ENCODE peak calls at places on chromosomes 2 and 18, in ten cellular contexts. L is thoracic aorta, N is NB4, T is heart left ventricle, V is cardiac fibroblast, O is choroid plexus epithelial cell, D is GM10248, Y is foreskin fibroblast, U is mesothelial cell of epicardium, F is fibroblast of lung. A is an unnamed sample.

GRCh38 chr2:75320893-75321292 is 121.6 kb upstream of the TACR1 start:
- DNase-seq in N (no peak), F (no peak), V (no peak), U (no peak), L (no peak), O (no peak), T (no peak), D (no peak), Y (no peak), A (no peak)

GRCh38 chr18:48711651-48712486 is 173.0 kb downstream of the CTIF start:
- DNase-seq in O (peak), D (peak), V (peak), F (peak), L (no peak), N (peak), U (peak), T (peak), Y (peak), A (peak)

GRCh38 chr2:144234115-144234772 is 285.7 kb downstream of the ZEB2 start:
- DNase-seq in D (no peak), N (no peak), T (no peak), O (peak), F (no peak), V (no peak), Y (no peak), L (no peak), U (no peak), A (no peak)

GRCh38 chr2:88517759-88518201 is 65.3 kb upstream of the FOXI3 start:
- DNase-seq in T (no peak), L (no peak), F (no peak), Y (no peak), D (no peak), U (no peak), N (no peak), O (no peak), V (no peak), A (no peak)

GRCh38 chr2:132804045-132804444 is 134.0 kb upstream of the LYPD1 start:
- DNase-seq in U (no peak), F (peak), O (peak), T (no peak), V (peak), L (no peak), D (no peak), Y (peak), N (peak), A (peak)

GRCh38 chr18:28127763-28128737 is 48.9 kb downstream of the CDH2 start:
- DNase-seq in O (peak), N (no peak), Y (no peak), D (no peak), V (no peak), F (peak), U (no peak), L (no peak), T (no peak), A (peak)

GRCh38 chr2:217944923-217945322 is 57.9 kb downstream of the TNS1 start:
- DNase-seq in U (no peak), Y (no peak), D (no peak), F (no peak), N (no peak), T (no peak), L (no peak), V (no peak), O (no peak), A (no peak)

GRCh38 chr2:126700073-126700581 is 44.2 kb downstream of the GYPC start:
- DNase-seq in F (peak), D (no peak), O (peak), N (no peak), L (no peak), T (no peak), Y (no peak), U (peak), V (peak), A (peak)

GRCh38 chr2:190789074-190790004 is 91.3 kb upstream of the GLS start:
- DNase-seq in L (no peak), D (no peak), U (no peak), T (no peak), Y (no peak), N (no peak), F (no peak), O (no peak), V (no peak), A (no peak)

GRCh38 chr2:61485281-61485680 is 14.4 kb upstream of the USP34 start:
- DNase-seq in V (no peak), D (no peak), O (no peak), T (no peak), L (no peak), Y (no peak), F (no peak), U (no peak), N (no peak), A (no peak)

GRCh38 chr2:99861376-99861760 is 281.0 kb downstream of the AFF3 start:
- DNase-seq in O (peak), V (no peak), Y (no peak), T (no peak), D (peak), N (peak), L (no peak), F (peak), U (no peak), A (peak)

GRCh38 chr18:67410075-67410474 is 106.4 kb downstream of the DSEL start:
- DNase-seq in V (no peak), L (no peak), U (no peak), F (peak), Y (no peak), D (no peak), O (peak), N (no peak), T (no peak), A (no peak)

GRCh38 chr18:57864615-57865121 is 61.6 kb upstream of the ATP8B1 start:
- DNase-seq in T (no peak), F (no peak), U (no peak), O (no peak), Y (no peak), D (no peak), V (no peak), L (no peak), N (no peak), A (no peak)

GRCh38 chr2:227407601-227408089 is 19.9 kb upstream of the SCYGR1 start:
- DNase-seq in O (peak), U (no peak), T (peak), D (no peak), Y (peak), N (peak), L (no peak), F (no peak), V (peak), A (no peak)

GRCh38 chr2:218655751-218656150 is 3.7 kb downstream of the ZNF142 start:
- DNase-seq in U (no peak), O (no peak), D (no peak), Y (no peak), F (no peak), L (no peak), T (no peak), V (no peak), N (no peak), A (no peak)

GRCh38 chr18:46831434-46831833 is 74.6 kb upstream of the ST8SIA5 start:
- DNase-seq in N (no peak), T (no peak), F (no peak), U (no peak), L (no peak), O (no peak), V (no peak), D (no peak), Y (no peak), A (no peak)

GRCh38 chr18:46833899-46834298 is 77.0 kb upstream of the ST8SIA5 start:
- DNase-seq in T (no peak), L (no peak), N (no peak), V (no peak), Y (no peak), D (no peak), O (no peak), U (no peak), F (no peak), A (no peak)

GRCh38 chr18:46832856-46833255 is 76.0 kb upstream of the ST8SIA5 start:
- DNase-seq in D (no peak), N (no peak), T (no peak), L (no peak), V (peak), F (no peak), Y (no peak), O (no peak), U (no peak), A (peak)

GRCh38 chr18:46830633-46831032 is 73.8 kb upstream of the ST8SIA5 start:
- DNase-seq in F (no peak), L (no peak), Y (no peak), O (no peak), T (no peak), V (peak), D (no peak), U (no peak), N (no peak), A (peak)

GRCh38 chr18:46829947-46830346 is 73.1 kb upstream of the ST8SIA5 start:
- DNase-seq in T (no peak), Y (no peak), V (no peak), D (no peak), U (no peak), N (no peak), L (no peak), O (no peak), F (no peak), A (no peak)
- TF ChIP-seq CTCF in T (no peak), Y (no peak), V (no peak), D (no peak), U (no peak), N (no peak), L (no peak), O (no peak), F (no peak), A (no peak)

GRCh38 chr2:43212216-43212828 is 14.1 kb downstream of the ZFP36L2 start:
- DNase-seq in U (no peak), Y (no peak), V (no peak), T (no peak), L (no peak), N (peak), D (no peak), O (no peak), F (no peak), A (no peak)

GRCh38 chr2:43215673-43216255 is 10.6 kb downstream of the ZFP36L2 start:
- DNase-seq in L (no peak), U (no peak), Y (no peak), F (no peak), N (no peak), D (no peak), O (no peak), V (no peak), T (no peak), A (no peak)

GRCh38 chr2:43212931-43213330 is 13.5 kb downstream of the ZFP36L2 start:
- DNase-seq in D (no peak), Y (no peak), N (peak), T (no peak), U (no peak), L (no peak), V (no peak), F (no peak), O (no peak), A (no peak)

GRCh38 chr2:43216629-43217028 is 9.8 kb downstream of the ZFP36L2 start:
- DNase-seq in U (no peak), O (no peak), V (no peak), Y (no peak), D (no peak), T (no peak), N (no peak), F (no peak), L (no peak), A (no peak)

DNA sequence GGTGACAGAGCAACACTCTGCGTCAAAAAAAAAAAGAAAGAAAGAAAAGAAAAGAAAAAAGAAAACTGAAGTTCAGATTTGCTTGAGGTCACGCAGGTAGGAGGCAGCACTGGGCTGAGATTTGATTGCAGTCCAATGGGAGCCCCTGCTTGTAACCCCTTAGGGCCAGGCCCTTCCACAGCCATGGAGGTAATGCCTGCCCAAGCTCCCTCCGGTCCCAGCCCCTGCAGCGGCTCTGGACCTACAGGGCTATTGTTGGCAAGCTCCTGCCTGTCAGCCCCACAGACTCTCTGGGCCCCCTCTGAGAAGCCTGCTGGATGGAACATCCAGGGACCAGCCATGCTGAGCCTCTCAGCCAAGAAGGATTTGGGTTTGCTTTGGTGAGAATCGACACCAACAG is 12.2 kb downstream of the ZFP36L2 start:
- DNase-seq in N (no peak), D (no peak), V (no peak), O (no peak), F (no peak), Y (no peak), U (no peak), L (no peak), T (peak), A (no peak)
- TF ChIP-seq CTCF in N (no peak), D (peak), V (no peak), O (peak), F (no peak), Y (no peak), U (no peak), L (no peak), T (no peak), A (no peak)

GRCh38 chr2:225120175-225120574 is 77.9 kb upstream of the DOCK10 start:
- DNase-seq in O (no peak), F (peak), D (no peak), T (no peak), Y (peak), V (no peak), L (no peak), U (no peak), N (no peak), A (peak)

GRCh38 chr2:225124311-225124832 is 82.1 kb upstream of the DOCK10 start:
- DNase-seq in O (no peak), N (no peak), Y (no peak), L (no peak), T (no peak), D (no peak), U (no peak), V (no peak), F (no peak), A (peak)

GRCh38 chr2:225122007-225122406 is 79.7 kb upstream of the DOCK10 start:
- DNase-seq in N (peak), L (no peak), V (no peak), D (no peak), U (no peak), Y (no peak), O (no peak), T (no peak), F (no peak), A (no peak)

GRCh38 chr2:225117061-225117716 is 74.9 kb upstream of the DOCK10 start:
- DNase-seq in Y (no peak), V (peak), L (no peak), N (no peak), T (no peak), O (no peak), F (peak), D (no peak), U (no peak), A (peak)

DNA sequence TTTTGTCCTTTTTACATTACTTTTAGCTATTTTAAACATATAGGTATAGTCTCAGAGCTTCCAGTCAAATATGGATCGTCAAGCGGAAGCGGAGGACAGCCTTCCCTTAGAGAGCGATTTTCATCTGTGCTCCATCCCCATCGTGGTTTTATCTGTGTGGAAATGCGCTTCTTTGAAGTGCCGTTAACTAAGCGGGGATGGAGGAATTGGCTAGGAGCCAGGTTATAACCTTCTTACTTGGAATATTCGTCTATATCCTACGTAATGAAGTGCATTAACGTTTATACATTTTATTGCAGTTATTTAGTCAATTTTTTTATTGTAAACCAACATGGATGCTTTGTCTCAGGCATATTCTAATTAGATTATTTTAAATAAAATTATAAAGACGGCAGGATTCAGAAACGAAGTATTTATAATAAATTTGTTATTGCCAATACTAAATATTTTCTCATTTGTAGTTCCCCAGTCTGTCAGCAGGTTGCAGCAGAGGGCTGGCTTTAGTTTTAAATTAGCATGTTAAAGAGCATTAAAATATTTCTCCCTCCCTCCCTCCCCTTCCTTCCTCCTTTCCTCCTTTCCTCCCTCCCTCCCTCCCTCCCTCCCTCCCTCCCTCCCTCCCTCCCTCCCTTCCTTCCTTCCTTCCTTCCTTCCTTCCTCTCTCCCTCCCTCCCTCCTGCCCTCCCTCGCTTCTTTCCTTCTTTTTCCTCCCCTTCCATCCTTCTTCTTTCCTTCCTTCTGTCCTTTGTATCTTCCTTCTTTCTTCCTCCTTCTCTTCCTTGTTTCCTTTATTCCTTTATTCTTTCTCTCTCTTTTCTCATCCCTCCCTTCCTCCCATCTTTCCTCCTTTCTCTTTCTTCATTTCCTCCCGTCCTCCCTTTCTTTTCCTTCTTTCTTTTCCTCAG is 80.6 kb upstream of the DOCK10 start:
- DNase-seq in V (peak), L (no peak), Y (no peak), T (no peak), N (peak), D (peak), U (no peak), F (no peak), O (peak), A (peak)
- TF ChIP-seq CTCF in V (peak), L (peak), Y (peak), T (peak), N (peak), D (peak), U (peak), F (peak), O (peak), A (peak)

GRCh38 chr2:231393149-231394131 is 2.1 kb upstream of the B3GNT7 start:
- DNase-seq in N (peak), F (no peak), D (peak), Y (no peak), O (no peak), T (no peak), V (no peak), U (no peak), L (no peak), A (no peak)
- TF ChIP-seq CTCF in N (peak), F (peak), D (peak), Y (peak), O (peak), T (peak), V (peak), U (no peak), L (no peak), A (peak)

A was measured in fibroblast of the aortic adventitia.